ENCODE peak calls at places on chromosome 6, in four cellular contexts. J is HL-60, O is transverse colon, K is PC-3. R is an unnamed sample.
A peak's percentile ranks its signal among the peaks of the same experiment; 100 is the strongest.

GRCh38 chr6:2646346-2646745 is 104.4 kb downstream of the MYLK4 start:
- DNase-seq in J (no peak), O (no peak), K (no peak), R (no peak)

GRCh38 chr6:68196645-68197044 is 438.4 kb upstream of the ADGRB3 start:
- DNase-seq in K (peak; percentile 65), O (no peak), J (peak; percentile 15), R (no peak)

GRCh38 chr6:75418233-75418632 is 75.4 kb downstream of the FILIP1 start:
- DNase-seq in J (no peak), O (no peak), K (peak; percentile 16), R (no peak)

GRCh38 chr6:82144007-82144851 is 103.3 kb downstream of the IBTK start:
- DNase-seq in J (no peak), O (peak; percentile 7), K (peak; percentile 89), R (no peak)

GRCh38 chr6:92577077-92577719 is 842.2 kb downstream of the EPHA7 start:
- DNase-seq in K (no peak), O (no peak), J (no peak), R (no peak)

GRCh38 chr6:123518441-123519190 is 118.1 kb downstream of the TRDN start:
- DNase-seq in K (no peak), J (no peak), O (no peak), R (no peak)

GRCh38 chr6:159959976-159960384 is 8.9 kb upstream of the IGF2R start:
- DNase-seq in O (no peak), K (no peak), J (no peak), R (no peak)

GRCh38 chr6:51301969-51302368 is 483.3 kb downstream of the TFAP2B start:
- DNase-seq in O (no peak), J (peak; percentile 3), K (no peak), R (no peak)

GRCh38 chr6:169851641-169852503 is 100.5 kb downstream of the ERMARD start:
- DNase-seq in O (no peak), J (no peak), K (peak; percentile 73), R (no peak)

GRCh38 chr6:131471331-131471730 is 101.7 kb upstream of the ARG1 start:
- DNase-seq in J (no peak), O (no peak), K (no peak), R (no peak)

GRCh38 chr6:137415127-137415833 is 78.9 kb downstream of the OLIG3 start:
- DNase-seq in O (peak; percentile 54), K (peak; percentile 77), J (peak; percentile 67), R (peak; percentile 55)

GRCh38 chr6:105179244-105180065 is at the start of gene POPDC3:
- DNase-seq in O (peak; percentile 18), K (peak; percentile 52), J (no peak), R (peak; percentile 24)

GRCh38 chr6:46505693-46506512 is 14.7 kb upstream of the RCAN2 start:
- DNase-seq in J (no peak), K (no peak), O (no peak), R (no peak)

GRCh38 chr6:84522135-84522535 is 242.3 kb downstream of the TBX18 start:
- DNase-seq in K (peak; percentile 83), J (no peak), O (no peak), R (no peak)

GRCh38 chr6:151070666-151071065 is 169.1 kb upstream of the AKAP12 start:
- DNase-seq in J (no peak), K (no peak), O (no peak), R (no peak)

GRCh38 chr6:56378966-56379608 is 131.7 kb upstream of the COL21A1 start:
- DNase-seq in J (no peak), K (no peak), O (no peak), R (no peak)

DNA sequence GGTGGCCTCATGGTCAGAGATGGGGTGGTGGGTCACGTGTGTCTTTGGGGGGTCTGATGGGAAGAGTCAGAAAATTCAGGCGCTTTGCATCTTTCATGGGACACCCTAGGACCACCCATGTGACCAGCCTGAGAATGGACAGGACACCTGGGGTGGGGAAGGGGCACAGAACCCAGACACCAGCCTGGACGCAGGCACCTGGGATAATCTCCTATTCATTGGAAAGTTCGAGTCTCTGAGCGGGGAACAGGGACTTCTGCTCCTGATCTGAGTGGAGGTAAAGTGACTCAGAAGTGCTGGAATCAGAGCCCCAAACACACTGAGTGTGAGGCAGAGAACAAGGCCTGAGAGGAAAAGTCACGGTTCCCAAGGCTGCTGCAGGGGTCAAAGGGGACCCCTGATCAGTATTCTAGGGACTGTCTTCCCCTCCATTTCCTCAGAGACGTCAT is 1.4 kb downstream of the HLA-B start:
- DNase-seq in J (no peak), K (no peak), O (no peak), R (no peak)
- H3K4me3 ChIP-seq in J (peak overlapping the region; percentile 62), K (peak overlapping the region; percentile 87), O (peak overlapping the region; percentile 92), R (peak overlapping the region; percentile 14)

GRCh38 chr6:108619431-108620197 is 58.9 kb downstream of the FOXO3 start:
- DNase-seq in K (peak; percentile 30), O (no peak), J (no peak), R (no peak)
- H3K4me3 ChIP-seq in K (no peak overlapping the region), O (no peak overlapping the region), J (no peak overlapping the region), R (no peak overlapping the region)

GRCh38 chr6:26124550-26125014 is 37.4 kb downstream of the HFE start:
- DNase-seq in J (no peak), K (no peak), O (no peak), R (no peak)
- H3K4me3 ChIP-seq in J (peak overlapping the region; percentile 72), K (peak overlapping the region; percentile 96), O (peak overlapping the region; percentile 84), R (peak overlapping the region; percentile 93)

GRCh38 chr6:36844232-36845170 is 5.3 kb upstream of the CPNE5 start:
- DNase-seq in K (no peak), J (no peak), O (no peak), R (no peak)

GRCh38 chr6:36845233-36845632 is 6.0 kb upstream of the CPNE5 start:
- DNase-seq in O (no peak), K (no peak), J (no peak), R (no peak)

GRCh38 chr6:36841756-36842155 is 2.5 kb upstream of the CPNE5 start:
- DNase-seq in K (no peak), J (no peak), O (no peak), R (no peak)

GRCh38 chr6:36840471-36841461 is 1.5 kb upstream of the CPNE5 start:
- DNase-seq in O (no peak), K (no peak), J (peak; percentile 29), R (peak; percentile 45)

DNA sequence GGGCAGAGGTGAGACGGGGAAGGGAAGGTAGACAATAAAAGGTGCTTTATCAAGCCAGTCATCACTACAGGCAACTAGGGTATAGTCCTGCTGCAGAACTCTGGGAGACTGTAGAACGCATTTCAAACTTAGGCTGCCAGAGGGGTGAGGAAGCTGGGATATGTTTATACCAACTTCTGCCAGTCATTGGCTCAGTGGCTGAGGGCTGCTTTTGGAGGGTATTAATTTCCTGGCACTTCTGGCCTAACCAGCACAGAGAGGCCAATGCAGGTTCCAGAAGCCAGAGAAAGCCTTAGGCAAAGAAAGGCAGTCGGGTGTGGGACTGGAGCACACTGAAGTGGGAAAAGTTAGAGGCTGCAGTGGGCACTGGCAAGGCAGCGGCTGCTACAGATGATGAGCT is 3.9 kb upstream of the CPNE5 start:
- DNase-seq in J (no peak), O (no peak), K (no peak), R (no peak)
- H3K4me3 ChIP-seq in J (no peak overlapping the region), O (no peak overlapping the region), K (no peak overlapping the region), R (no peak overlapping the region)

GRCh38 chr6:4883298-4883697 is 107.1 kb downstream of the CDYL start:
- DNase-seq in O (no peak), K (no peak), J (no peak), R (peak; percentile 70)

GRCh38 chr6:4884646-4885427 is 108.6 kb downstream of the CDYL start:
- DNase-seq in K (no peak), J (no peak), O (no peak), R (no peak)

GRCh38 chr6:4880373-4880762 is 104.2 kb downstream of the CDYL start:
- DNase-seq in O (no peak), J (no peak), K (peak; percentile 88), R (no peak)

GRCh38 chr6:4885534-4885933 is 109.3 kb downstream of the CDYL start:
- DNase-seq in J (no peak), O (no peak), K (no peak), R (no peak)

GRCh38 chr6:4879724-4880372 is 103.6 kb downstream of the CDYL start:
- DNase-seq in K (no peak), O (peak; percentile 51), J (no peak), R (no peak)
- H3K4me3 ChIP-seq in K (no peak overlapping the region), O (peak overlapping the region; percentile 14), J (no peak overlapping the region), R (no peak overlapping the region)

GRCh38 chr6:110357298-110357695 is 852 bp downstream of the METTL24 start:
- DNase-seq in K (no peak), J (no peak), O (no peak), R (no peak)

GRCh38 chr6:110355727-110356126 is 2.4 kb downstream of the METTL24 start:
- DNase-seq in J (no peak), K (no peak), O (no peak), R (no peak)

GRCh38 chr6:110357696-110358535 is at the start of gene METTL24:
- DNase-seq in O (no peak), J (peak; percentile 14), K (no peak), R (peak; percentile 47)

GRCh38 chr6:110355031-110355430 is 3.1 kb downstream of the METTL24 start:
- DNase-seq in K (no peak), J (no peak), O (no peak), R (no peak)

GRCh38 chr6:110356778-110357177 is 1.4 kb downstream of the METTL24 start:
- DNase-seq in O (peak; percentile 13), K (no peak), J (no peak), R (no peak)
- H3K4me3 ChIP-seq in O (peak overlapping the region; percentile 61), K (no peak overlapping the region), J (no peak overlapping the region), R (no peak overlapping the region)

DNA sequence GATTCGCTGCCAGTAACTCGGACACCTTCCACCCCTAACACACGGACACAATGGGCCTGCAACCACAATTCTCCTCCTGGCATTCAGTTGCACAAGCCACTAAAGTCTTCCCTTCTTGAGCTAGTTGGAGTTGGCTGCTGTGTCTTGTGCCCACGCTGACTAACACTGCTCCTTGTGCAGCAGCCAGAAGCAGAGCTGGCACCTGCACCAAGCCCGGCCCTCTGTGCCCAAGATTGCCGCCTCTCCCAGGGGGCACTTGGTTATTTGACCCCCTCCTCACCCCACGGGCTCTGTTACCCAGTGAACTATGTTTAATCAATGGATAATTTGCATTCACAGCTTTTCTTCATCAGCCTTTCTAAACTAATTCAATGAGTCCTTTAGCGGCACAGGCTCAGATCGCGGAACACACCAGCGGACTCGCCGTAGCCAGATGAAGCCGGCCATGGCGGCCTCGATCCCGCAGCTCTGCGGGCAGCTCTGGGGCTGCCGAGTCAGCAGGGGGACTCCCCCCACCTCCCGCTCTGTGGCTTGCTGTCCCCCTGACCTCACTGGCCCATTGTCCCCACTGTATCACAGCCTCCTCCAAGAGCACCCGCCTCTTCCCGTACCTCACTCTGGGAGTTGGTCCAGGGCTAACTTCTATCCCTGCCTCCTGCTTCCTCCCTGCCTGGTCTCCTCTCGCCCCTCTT is 94.8 kb upstream of the AFDN start:
- DNase-seq in O (no peak), K (no peak), J (no peak), R (no peak)
- H3K4me3 ChIP-seq in O (no peak overlapping the region), K (no peak overlapping the region), J (no peak overlapping the region), R (no peak overlapping the region)